ENCODE peak calls at places on chromosomes 2 and 18, in five cellular contexts. V is kidney tubule cell, R is Right ventricle myocardium superior, I is fibroblast of the conjunctiva, K is IMR-90. O is an unnamed sample.

GRCh38 chr2:96929245-96929925 is 57.0 kb downstream of the FAM178B start:
- DNase-seq in I (no peak), R (no peak), K (no peak), V (no peak), O (no peak)

GRCh38 chr2:40318931-40319330 is 133.0 kb downstream of the SLC8A1 start:
- DNase-seq in I (no peak), V (no peak), R (no peak), K (no peak), O (no peak)

GRCh38 chr2:227703280-227703732 is 14.5 kb downstream of the SLC19A3 start:
- DNase-seq in R (no peak), K (peak), V (peak), I (peak), O (peak)

GRCh38 chr18:43081396-43081795 is 34.1 kb downstream of the RIT2 start:
- DNase-seq in V (no peak), K (no peak), R (no peak), I (no peak), O (no peak)

GRCh38 chr2:112048887-112049286 is 6.2 kb upstream of the TMEM87B start:
- DNase-seq in K (peak), I (no peak), V (peak), R (no peak), O (peak)

GRCh38 chr2:78992451-78992806 is 33.1 kb upstream of the REG3G start:
- DNase-seq in I (no peak), V (peak), R (no peak), K (no peak), O (no peak)

GRCh38 chr2:18117592-18117991 is 239.1 kb downstream of the KCNS3 start:
- DNase-seq in I (peak), R (no peak), V (peak), K (peak), O (peak)

GRCh38 chr2:58146707-58147106 is 94.4 kb downstream of the FANCL start:
- DNase-seq in I (no peak), V (peak), R (no peak), K (peak), O (peak)

GRCh38 chr2:27323592-27324285 is 842 bp upstream of the MPV17 start:
- DNase-seq in R (no peak), V (no peak), K (no peak), I (no peak), O (peak)

GRCh38 chr2:26196683-26197418 is 24.0 kb downstream of the GAREM2 start:
- DNase-seq in K (no peak), R (no peak), V (no peak), I (no peak), O (no peak)

GRCh38 chr2:98592565-98592964 is 15.7 kb downstream of the COA5 start:
- DNase-seq in R (no peak), V (no peak), K (no peak), I (no peak), O (no peak)

GRCh38 chr18:5630057-5630765 is 86.4 kb upstream of the EPB41L3 start:
- DNase-seq in I (no peak), K (peak), R (peak), V (peak), O (peak)

GRCh38 chr2:46135230-46135555 is 162.0 kb upstream of the EPAS1 start:
- DNase-seq in R (no peak), I (no peak), K (no peak), V (no peak), O (peak)

GRCh38 chr2:10794891-10795290 is 17.7 kb downstream of the PDIA6 start:
- DNase-seq in I (no peak), K (no peak), R (no peak), V (no peak), O (no peak)

GRCh38 chr2:198054299-198054698 is 249.9 kb downstream of the PLCL1 start:
- DNase-seq in K (peak), V (peak), R (no peak), I (peak), O (peak)

GRCh38 chr2:27171351-27171848 is 22.6 kb downstream of the TCF23 start:
- DNase-seq in R (no peak), K (no peak), V (no peak), I (no peak), O (no peak)

GRCh38 chr2:202373490-202373889 is 2.6 kb upstream of the BMPR2 start:
- DNase-seq in I (no peak), K (peak), V (no peak), R (no peak), O (peak)

GRCh38 chr2:98823196-98824166 is 92.5 kb upstream of the MGAT4A start:
- DNase-seq in R (no peak), V (no peak), I (no peak), K (no peak), O (peak)

GRCh38 chr2:160522951-160523700 is 29.5 kb upstream of the RBMS1 start:
- DNase-seq in I (no peak), V (peak), K (peak), R (no peak), O (peak)

GRCh38 chr2:121947681-121948080 is 192.2 kb downstream of the TSN start:
- DNase-seq in I (no peak), R (no peak), K (no peak), V (no peak), O (no peak)

GRCh38 chr2:163800889-163801498 is 65.2 kb upstream of the FIGN start:
- DNase-seq in R (no peak), I (no peak), V (peak), K (peak), O (no peak)

GRCh38 chr2:205024822-205025518 is 479.7 kb downstream of the PARD3B start:
- DNase-seq in K (peak), R (no peak), V (peak), I (peak), O (peak)

GRCh38 chr2:150459281-150459680 is 28.2 kb downstream of the RND3 start:
- DNase-seq in K (peak), V (no peak), I (no peak), R (no peak), O (no peak)

GRCh38 chr2:31238906-31239841 is 5.2 kb downstream of the EHD3 start:
- DNase-seq in R (no peak), V (no peak), K (no peak), I (no peak), O (no peak)

GRCh38 chr18:63511285-63511684 is 30.9 kb upstream of the SERPINB12 start:
- DNase-seq in R (no peak), V (peak), K (peak), I (peak), O (peak)

GRCh38 chr2:215878476-215879063 is 134.8 kb downstream of the MREG start:
- DNase-seq in I (no peak), R (no peak), K (peak), V (peak), O (peak)

GRCh38 chr2:234919711-234920110 is 32.1 kb upstream of the SH3BP4 start:
- DNase-seq in K (peak), I (no peak), V (peak), R (no peak), O (peak)

GRCh38 chr2:128364441-128364911 is 45.8 kb upstream of the HS6ST1 start:
- DNase-seq in I (no peak), K (no peak), V (no peak), R (no peak), O (no peak)

GRCh38 chr2:172230783-172231446 is 128.2 kb upstream of the DLX2 start:
- DNase-seq in K (no peak), I (no peak), V (no peak), R (no peak), O (peak)

GRCh38 chr2:231348703-231349373 is 46.7 kb upstream of the B3GNT7 start:
- DNase-seq in I (no peak), R (no peak), K (peak), V (no peak), O (no peak)

GRCh38 chr18:74310411-74310810 is 5.2 kb upstream of the C18orf63 start:
- DNase-seq in I (no peak), R (no peak), K (peak), V (peak), O (peak)

GRCh38 chr18:11883153-11883552 is 25.0 kb downstream of the MPPE1 start:
- DNase-seq in R (no peak), K (peak), I (no peak), V (no peak), O (no peak)

GRCh38 chr2:148237911-148238310 is 217.0 kb downstream of the MBD5 start:
- DNase-seq in I (peak), K (no peak), V (no peak), R (no peak), O (no peak)

GRCh38 chr2:112877423-112877822 is 33.5 kb upstream of the IL37 start:
- DNase-seq in R (no peak), I (no peak), V (peak), K (peak), O (peak)

GRCh38 chr2:112216158-112216557 is 38.7 kb downstream of the ZC3H8 start:
- DNase-seq in R (no peak), K (peak), V (peak), I (peak), O (peak)

GRCh38 chr2:128516938-128517337 is 198.3 kb upstream of the HS6ST1 start:
- DNase-seq in R (no peak), I (no peak), V (no peak), K (no peak), O (no peak)

GRCh38 chr2:144078091-144078490 is 441.8 kb downstream of the ZEB2 start:
- DNase-seq in R (no peak), I (peak), K (peak), V (no peak), O (no peak)

O was measured in bronchial epithelial cell.